ENCODE peak calls at places on chromosomes 12 and 14, in five cellular contexts. One of them, this sample, is unnamed. For H3K9me3, the result is how much of the 10 kb centered on the place peaks cover.

GRCh38 chr12:78002878-78003277 is 172.2 kb downstream of the NAV3 start:
- DNase-seq in left ventricle myocardium inferior: no peak
- DNase-seq in suprapubic skin: no peak
- DNase-seq in endodermal cell: no peak
- DNase-seq in HCT116: no peak
- DNase-seq in this sample: no peak

GRCh38 chr12:76032043-76032981 is 736 bp upstream of the PHLDA1 start:
- DNase-seq in left ventricle myocardium inferior: peak
- DNase-seq in suprapubic skin: peak
- DNase-seq in endodermal cell: peak
- DNase-seq in HCT116: no peak
- DNase-seq in this sample: peak

GRCh38 chr12:80187660-80188090 is 88.3 kb downstream of the OTOGL start:
- DNase-seq in left ventricle myocardium inferior: peak
- DNase-seq in suprapubic skin: no peak
- DNase-seq in endodermal cell: no peak
- DNase-seq in HCT116: no peak
- DNase-seq in this sample: no peak

GRCh38 chr14:86858591-86858990 is 1134.4 kb downstream of the GALC start:
- DNase-seq in left ventricle myocardium inferior: no peak
- DNase-seq in suprapubic skin: no peak
- DNase-seq in endodermal cell: no peak
- DNase-seq in HCT116: no peak
- DNase-seq in this sample: no peak

GRCh38 chr12:9134981-9135628 is 19.4 kb upstream of the A2M start:
- DNase-seq in left ventricle myocardium inferior: no peak
- DNase-seq in suprapubic skin: no peak
- DNase-seq in endodermal cell: peak
- DNase-seq in HCT116: peak
- DNase-seq in this sample: peak

GRCh38 chr14:21978184-21978998 is 304.8 kb upstream of the OR4E1 start:
- DNase-seq in left ventricle myocardium inferior: no peak
- DNase-seq in suprapubic skin: no peak
- DNase-seq in endodermal cell: peak
- DNase-seq in HCT116: peak
- DNase-seq in this sample: no peak

GRCh38 chr14:89093083-89093482 is 268.6 kb downstream of the TTC8 start:
- DNase-seq in left ventricle myocardium inferior: no peak
- DNase-seq in suprapubic skin: no peak
- DNase-seq in endodermal cell: no peak
- DNase-seq in HCT116: no peak
- DNase-seq in this sample: no peak

GRCh38 chr12:90757957-90758356 is 197.0 kb downstream of the CCER1 start:
- DNase-seq in left ventricle myocardium inferior: no peak
- DNase-seq in suprapubic skin: no peak
- DNase-seq in endodermal cell: no peak
- DNase-seq in HCT116: no peak
- DNase-seq in this sample: no peak

GRCh38 chr12:30909088-30909688 is 17.4 kb upstream of the TSPAN11 start:
- DNase-seq in left ventricle myocardium inferior: no peak
- DNase-seq in suprapubic skin: no peak
- DNase-seq in endodermal cell: no peak
- DNase-seq in HCT116: no peak
- DNase-seq in this sample: no peak

GRCh38 chr14:55430024-55430690 is 10.3 kb downstream of the TBPL2 start:
- DNase-seq in left ventricle myocardium inferior: no peak
- DNase-seq in suprapubic skin: no peak
- DNase-seq in endodermal cell: peak
- DNase-seq in HCT116: peak
- DNase-seq in this sample: no peak

GRCh38 chr14:68971411-68972035 is 7.6 kb downstream of the ACTN1 start:
- DNase-seq in left ventricle myocardium inferior: no peak
- DNase-seq in suprapubic skin: no peak
- DNase-seq in endodermal cell: no peak
- DNase-seq in HCT116: no peak
- DNase-seq in this sample: no peak

GRCh38 chr14:78950654-78951053 is 780.5 kb downstream of the NRXN3 start:
- DNase-seq in left ventricle myocardium inferior: no peak
- DNase-seq in suprapubic skin: no peak
- DNase-seq in endodermal cell: no peak
- DNase-seq in HCT116: no peak
- DNase-seq in this sample: no peak

GRCh38 chr12:14950421-14950820 is 11.0 kb downstream of the ARHGDIB start:
- DNase-seq in left ventricle myocardium inferior: no peak
- DNase-seq in suprapubic skin: no peak
- DNase-seq in endodermal cell: no peak
- DNase-seq in HCT116: no peak
- DNase-seq in this sample: no peak

GRCh38 chr12:23028158-23028802 is 403.3 kb downstream of the ETNK1 start:
- DNase-seq in left ventricle myocardium inferior: no peak
- DNase-seq in suprapubic skin: no peak
- DNase-seq in endodermal cell: peak
- DNase-seq in HCT116: no peak
- DNase-seq in this sample: no peak

GRCh38 chr14:104149617-104150141 is 11.3 kb downstream of the KIF26A start:
- DNase-seq in left ventricle myocardium inferior: no peak
- DNase-seq in suprapubic skin: no peak
- DNase-seq in endodermal cell: peak
- DNase-seq in HCT116: no peak
- DNase-seq in this sample: peak

GRCh38 chr12:26334621-26335124 is 139.3 kb downstream of the SSPN start:
- DNase-seq in left ventricle myocardium inferior: no peak
- DNase-seq in suprapubic skin: no peak
- DNase-seq in endodermal cell: no peak
- DNase-seq in HCT116: no peak
- DNase-seq in this sample: no peak

GRCh38 chr12:12819221-12819620 is 6.1 kb downstream of the DDX47 start:
- DNase-seq in left ventricle myocardium inferior: no peak
- DNase-seq in suprapubic skin: no peak
- DNase-seq in endodermal cell: no peak
- DNase-seq in HCT116: no peak
- DNase-seq in this sample: no peak

GRCh38 chr12:2345902-2346301 is 293.1 kb downstream of the CACNA1C start:
- DNase-seq in left ventricle myocardium inferior: no peak
- DNase-seq in suprapubic skin: no peak
- DNase-seq in endodermal cell: peak
- DNase-seq in HCT116: no peak
- DNase-seq in this sample: no peak

GRCh38 chr14:25049127-25049558 is 804 bp downstream of the STXBP6 start:
- DNase-seq in left ventricle myocardium inferior: no peak
- DNase-seq in suprapubic skin: no peak
- DNase-seq in endodermal cell: peak
- DNase-seq in HCT116: no peak
- DNase-seq in this sample: no peak

GRCh38 chr14:77040995-77041744 is 12.7 kb upstream of the IRF2BPL start:
- DNase-seq in left ventricle myocardium inferior: no peak
- DNase-seq in suprapubic skin: no peak
- DNase-seq in endodermal cell: peak
- DNase-seq in HCT116: no peak
- DNase-seq in this sample: no peak

GRCh38 chr14:101872333-101872732 is 92.0 kb upstream of the DYNC1H1 start:
- DNase-seq in left ventricle myocardium inferior: no peak
- DNase-seq in suprapubic skin: no peak
- DNase-seq in endodermal cell: no peak
- DNase-seq in HCT116: no peak
- DNase-seq in this sample: no peak

DNA sequence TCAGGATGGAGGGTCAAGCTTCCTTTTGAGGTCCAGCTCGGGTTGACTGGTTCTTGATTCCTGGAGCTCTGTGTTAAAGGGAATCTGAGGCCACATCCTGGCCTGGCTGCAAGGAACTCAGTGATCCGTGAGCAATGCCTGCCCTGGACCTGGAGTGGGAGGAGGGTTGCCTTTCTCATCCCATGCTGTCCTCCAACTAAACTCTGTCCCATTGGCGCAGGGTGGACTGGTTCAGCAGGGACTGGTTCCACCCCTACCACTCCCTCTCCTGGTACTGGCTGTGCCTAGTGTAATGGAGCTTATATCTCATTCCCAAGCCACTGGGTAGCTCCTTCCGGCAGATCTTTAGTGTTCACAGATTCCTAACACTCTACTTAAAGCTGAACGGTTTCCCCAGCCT is 3.9 kb upstream of the CMKLR1 start:
- DNase-seq in left ventricle myocardium inferior: no peak
- DNase-seq in suprapubic skin: no peak
- DNase-seq in endodermal cell: no peak
- DNase-seq in HCT116: no peak
- DNase-seq in this sample: no peak
- TF ChIP-seq CTCF in left ventricle myocardium inferior: no peak
- TF ChIP-seq CTCF in suprapubic skin: no peak
- TF ChIP-seq CTCF in endodermal cell: no peak
- TF ChIP-seq CTCF in HCT116: no peak
- TF ChIP-seq CTCF in this sample: no peak

GRCh38 chr12:34605955-34606748 is 583.9 kb downstream of the ALG10 start:
- DNase-seq in left ventricle myocardium inferior: no peak
- DNase-seq in suprapubic skin: no peak
- DNase-seq in endodermal cell: no peak
- DNase-seq in HCT116: no peak
- DNase-seq in this sample: no peak
- H3K9me3 ChIP-seq in left ventricle myocardium inferior: half or more
- H3K9me3 ChIP-seq in suprapubic skin: under half
- H3K9me3 ChIP-seq in endodermal cell: under half
- H3K9me3 ChIP-seq in HCT116: under half
- H3K9me3 ChIP-seq in this sample: under half

GRCh38 chr12:130263996-130264395 is 73.7 kb upstream of the PIWIL1 start:
- DNase-seq in left ventricle myocardium inferior: no peak
- DNase-seq in suprapubic skin: no peak
- DNase-seq in endodermal cell: no peak
- DNase-seq in HCT116: no peak
- DNase-seq in this sample: no peak

GRCh38 chr12:130263025-130263424 is 74.7 kb upstream of the PIWIL1 start:
- DNase-seq in left ventricle myocardium inferior: no peak
- DNase-seq in suprapubic skin: no peak
- DNase-seq in endodermal cell: no peak
- DNase-seq in HCT116: no peak
- DNase-seq in this sample: no peak

DNA sequence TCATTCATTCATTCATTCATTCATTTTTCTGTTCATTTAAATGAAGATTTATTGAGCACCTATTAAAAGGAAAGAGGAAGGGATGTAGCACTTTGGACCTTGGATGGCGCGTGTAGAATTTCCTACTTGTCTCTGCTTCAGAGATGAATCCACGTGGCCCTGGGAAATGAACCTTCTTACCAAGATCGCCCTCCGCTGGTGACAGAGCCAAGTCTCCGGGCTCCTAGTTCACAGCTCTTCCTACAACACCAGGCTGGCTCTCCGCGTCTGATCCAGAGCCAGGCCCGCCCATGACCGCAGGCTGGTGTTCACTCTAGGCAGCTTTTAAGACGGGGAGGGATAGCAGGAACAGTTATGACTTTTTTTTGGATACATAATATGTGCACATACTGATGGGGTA is 70.9 kb upstream of the PIWIL1 start:
- DNase-seq in left ventricle myocardium inferior: no peak
- DNase-seq in suprapubic skin: no peak
- DNase-seq in endodermal cell: peak
- DNase-seq in HCT116: no peak
- DNase-seq in this sample: no peak
- TF ChIP-seq CTCF in left ventricle myocardium inferior: no peak
- TF ChIP-seq CTCF in suprapubic skin: no peak
- TF ChIP-seq CTCF in endodermal cell: peak
- TF ChIP-seq CTCF in HCT116: no peak
- TF ChIP-seq CTCF in this sample: no peak

GRCh38 chr14:59125156-59125555 is 63.3 kb upstream of the DAAM1 start:
- DNase-seq in left ventricle myocardium inferior: no peak
- DNase-seq in suprapubic skin: no peak
- DNase-seq in endodermal cell: no peak
- DNase-seq in HCT116: no peak
- DNase-seq in this sample: no peak
- H3K9me3 ChIP-seq in left ventricle myocardium inferior: under half
- H3K9me3 ChIP-seq in suprapubic skin: under half
- H3K9me3 ChIP-seq in endodermal cell: under half
- H3K9me3 ChIP-seq in HCT116: under half
- H3K9me3 ChIP-seq in this sample: under half